ENCODE peak calls at places on chromosome 3, in five cellular contexts. C, Y, M, S and Q are unnamed samples. For H3K4me1, the result is how much of the 10 kb centered on the place peaks cover.

GRCh38 chr3:171863920-171864319 is 20.8 kb downstream of the TMEM212 start:
- DNase-seq in C (no peak), Y (no peak), M (no peak), S (no peak), Q (no peak)

GRCh38 chr3:128170866-128171516 is 17.7 kb downstream of the EEFSEC start:
- DNase-seq in C (peak), Y (no peak), M (peak), S (peak), Q (peak)

GRCh38 chr3:170690133-170690981 is 104.5 kb upstream of the SLC7A14 start:
- DNase-seq in C (peak), Y (no peak), M (peak), S (peak), Q (peak)

GRCh38 chr3:47016934-47017435 is 37.5 kb downstream of the NBEAL2 start:
- DNase-seq in C (no peak), Y (no peak), M (no peak), S (no peak), Q (peak)

GRCh38 chr3:157128771-157129671 is 30.9 kb downstream of the CCNL1 start:
- DNase-seq in C (peak), Y (no peak), M (no peak), S (peak), Q (peak)

GRCh38 chr3:105956311-105956710 is 87.5 kb upstream of the CBLB start:
- DNase-seq in C (no peak), Y (no peak), M (no peak), S (no peak), Q (no peak)

GRCh38 chr3:178684881-178685590 is 148.8 kb downstream of the KCNMB2 start:
- DNase-seq in C (no peak), Y (no peak), M (no peak), S (peak), Q (no peak)

GRCh38 chr3:4011136-4011535 is 211.9 kb downstream of the LRRN1 start:
- DNase-seq in C (no peak), Y (no peak), M (no peak), S (no peak), Q (no peak)

GRCh38 chr3:27623085-27623753 is 98.9 kb downstream of the EOMES start:
- DNase-seq in C (peak), Y (no peak), M (no peak), S (no peak), Q (no peak)

GRCh38 chr3:194773666-194774455 is 88.2 kb downstream of the FAM43A start:
- DNase-seq in C (no peak), Y (no peak), M (peak), S (no peak), Q (no peak)

GRCh38 chr3:15009156-15009555 is 56.0 kb downstream of the MRPS25 start:
- DNase-seq in C (no peak), Y (no peak), M (no peak), S (no peak), Q (no peak)

GRCh38 chr3:112390783-112391641 is 58.1 kb downstream of the CD200 start:
- DNase-seq in C (no peak), Y (no peak), M (no peak), S (peak), Q (no peak)

GRCh38 chr3:132347095-132347494 is 29.9 kb downstream of the ACP3 start:
- DNase-seq in C (no peak), Y (no peak), M (no peak), S (no peak), Q (no peak)

GRCh38 chr3:97815149-97815917 is 6.5 kb upstream of the CRYBG3 start:
- DNase-seq in C (no peak), Y (no peak), M (no peak), S (no peak), Q (no peak)

GRCh38 chr3:140341213-140341612 is 336.7 kb upstream of the TRIM42 start:
- DNase-seq in C (no peak), Y (no peak), M (no peak), S (no peak), Q (no peak)

GRCh38 chr3:65425880-65426279 is 612.8 kb downstream of the MAGI1 start:
- DNase-seq in C (no peak), Y (no peak), M (no peak), S (peak), Q (no peak)

GRCh38 chr3:155292133-155292532 is 1.4 kb downstream of the STRIT1 start:
- DNase-seq in C (no peak), Y (no peak), M (no peak), S (no peak), Q (no peak)

GRCh38 chr3:156353535-156353934 is 201.4 kb downstream of the SSR3 start:
- DNase-seq in C (no peak), Y (no peak), M (no peak), S (no peak), Q (no peak)

GRCh38 chr3:138740057-138740456 is 94.7 kb downstream of the PIK3CB start:
- DNase-seq in C (no peak), Y (no peak), M (no peak), S (no peak), Q (no peak)

GRCh38 chr3:64417816-64418215 is 192.6 kb upstream of the PRICKLE2 start:
- DNase-seq in C (no peak), Y (no peak), M (no peak), S (peak), Q (no peak)

GRCh38 chr3:133910422-133910821 is 14.7 kb upstream of the RAB6B start:
- DNase-seq in C (no peak), Y (no peak), M (no peak), S (no peak), Q (no peak)

GRCh38 chr3:188817103-188817919 is 354.5 kb upstream of the TPRG1 start:
- DNase-seq in C (no peak), Y (no peak), M (no peak), S (no peak), Q (no peak)

GRCh38 chr3:12464181-12464580 is 20.1 kb upstream of the TSEN2 start:
- DNase-seq in C (no peak), Y (no peak), M (no peak), S (no peak), Q (no peak)

GRCh38 chr3:161559177-161559998 is 62.8 kb downstream of the OTOL1 start:
- DNase-seq in C (peak), Y (no peak), M (no peak), S (peak), Q (no peak)

GRCh38 chr3:182979719-182980191 is 583 bp downstream of the DCUN1D1 start:
- DNase-seq in C (peak), Y (no peak), M (peak), S (peak), Q (peak)

GRCh38 chr3:127722104-127722784 is 49.5 kb downstream of the ABTB1 start:
- DNase-seq in C (no peak), Y (no peak), M (peak), S (no peak), Q (no peak)

GRCh38 chr3:148962513-148962912 is 28.8 kb upstream of the GYG1 start:
- DNase-seq in C (peak), Y (no peak), M (no peak), S (peak), Q (no peak)

GRCh38 chr3:156762631-156763185 is 63.4 kb upstream of the LEKR1 start:
- DNase-seq in C (no peak), Y (no peak), M (peak), S (no peak), Q (no peak)

GRCh38 chr3:9496893-9497292 is 56.7 kb downstream of the LHFPL4 start:
- DNase-seq in C (no peak), Y (no peak), M (no peak), S (no peak), Q (no peak)

GRCh38 chr3:134211797-134212196 is 38.9 kb downstream of the RYK start:
- DNase-seq in C (peak), Y (no peak), M (no peak), S (peak), Q (no peak)

GRCh38 chr3:71057526-71057894 is 526.0 kb downstream of the FOXP1 start:
- DNase-seq in C (no peak), Y (no peak), M (no peak), S (no peak), Q (no peak)

GRCh38 chr3:150147776-150148175 is 177.1 kb upstream of the PFN2 start:
- DNase-seq in C (no peak), Y (no peak), M (no peak), S (no peak), Q (no peak)

GRCh38 chr3:50134367-50134766 is 20.8 kb upstream of the SEMA3F start:
- DNase-seq in C (no peak), Y (no peak), M (no peak), S (no peak), Q (no peak)

GRCh38 chr3:70224337-70224736 is 88.1 kb downstream of the MDFIC2 start:
- DNase-seq in C (no peak), Y (no peak), M (no peak), S (no peak), Q (no peak)

GRCh38 chr3:9033867-9034266 is 70.6 kb upstream of the RAD18 start:
- DNase-seq in C (no peak), Y (no peak), M (no peak), S (no peak), Q (no peak)

GRCh38 chr3:99410789-99411311 is 227.5 kb upstream of the COL8A1 start:
- DNase-seq in C (no peak), Y (no peak), M (no peak), S (peak), Q (no peak)

GRCh38 chr3:155890671-155891190 is 20.3 kb downstream of the GMPS start:
- DNase-seq in C (no peak), Y (no peak), M (no peak), S (no peak), Q (no peak)

GRCh38 chr3:112197131-112197530 is 64.1 kb upstream of the GCSAM start:
- DNase-seq in C (no peak), Y (no peak), M (no peak), S (peak), Q (no peak)

GRCh38 chr3:159971311-159971710 is 17.3 kb upstream of the IL12A start:
- DNase-seq in C (no peak), Y (no peak), M (no peak), S (no peak), Q (no peak)

GRCh38 chr3:114453296-114453888 is 159.6 kb downstream of the TIGIT start:
- DNase-seq in C (no peak), Y (no peak), M (no peak), S (no peak), Q (no peak)

GRCh38 chr3:114456742-114457141 is 162.9 kb downstream of the TIGIT start:
- DNase-seq in C (no peak), Y (no peak), M (no peak), S (no peak), Q (no peak)

GRCh38 chr3:114455432-114455831 is 161.6 kb downstream of the TIGIT start:
- DNase-seq in C (no peak), Y (no peak), M (no peak), S (no peak), Q (no peak)

GRCh38 chr3:114452176-114452744 is 158.4 kb downstream of the TIGIT start:
- DNase-seq in C (no peak), Y (no peak), M (no peak), S (no peak), Q (no peak)

GRCh38 chr3:114454592-114455251 is 160.9 kb downstream of the TIGIT start:
- DNase-seq in C (no peak), Y (no peak), M (no peak), S (peak), Q (no peak)
- H3K4me1 ChIP-seq in C (under half), Y (under half), M (under half), S (under half), Q (under half)

DNA sequence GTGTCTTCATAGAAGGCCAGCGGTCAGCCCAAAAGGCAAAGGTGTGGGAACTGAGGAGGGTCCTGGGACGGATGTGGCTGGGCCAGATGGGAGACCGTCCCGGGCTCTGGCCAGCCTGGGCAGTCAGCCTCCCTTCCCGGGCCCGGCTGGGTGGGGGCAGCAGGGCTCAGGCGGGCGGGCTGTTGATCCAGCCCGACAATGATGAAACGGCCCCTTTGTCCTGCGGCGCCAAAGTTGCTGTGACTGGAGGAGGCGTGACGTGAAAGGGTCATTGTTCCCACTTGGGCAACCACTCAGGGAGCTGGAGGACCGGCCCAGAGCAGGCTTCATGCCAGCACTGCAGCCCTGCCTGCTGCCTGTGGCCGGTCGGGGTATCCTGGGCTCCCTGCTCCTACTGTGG is 16.5 kb downstream of the DUSP7 start:
- DNase-seq in C (no peak), Y (no peak), M (peak), S (peak), Q (no peak)
- H3K4me1 ChIP-seq in C (under half), Y (under half), M (under half), S (under half), Q (under half)

GRCh38 chr3:42117175-42118008 is 26.2 kb downstream of the TRAK1 start:
- DNase-seq in C (peak), Y (no peak), M (no peak), S (peak), Q (peak)
- H3K4me1 ChIP-seq in C (under half), Y (under half), M (under half), S (under half), Q (under half)

GRCh38 chr3:16884748-16885587 is at the start of gene PLCL2:
- DNase-seq in C (peak), Y (no peak), M (peak), S (peak), Q (peak)
- H3K4me1 ChIP-seq in C (under half), Y (under half), M (under half), S (under half), Q (under half)

GRCh38 chr3:53142986-53143385 is 12.8 kb upstream of the RFT1 start:
- DNase-seq in C (no peak), Y (no peak), M (no peak), S (no peak), Q (no peak)
- H3K4me1 ChIP-seq in C (under half), Y (under half), M (under half), S (under half), Q (under half)

DNA sequence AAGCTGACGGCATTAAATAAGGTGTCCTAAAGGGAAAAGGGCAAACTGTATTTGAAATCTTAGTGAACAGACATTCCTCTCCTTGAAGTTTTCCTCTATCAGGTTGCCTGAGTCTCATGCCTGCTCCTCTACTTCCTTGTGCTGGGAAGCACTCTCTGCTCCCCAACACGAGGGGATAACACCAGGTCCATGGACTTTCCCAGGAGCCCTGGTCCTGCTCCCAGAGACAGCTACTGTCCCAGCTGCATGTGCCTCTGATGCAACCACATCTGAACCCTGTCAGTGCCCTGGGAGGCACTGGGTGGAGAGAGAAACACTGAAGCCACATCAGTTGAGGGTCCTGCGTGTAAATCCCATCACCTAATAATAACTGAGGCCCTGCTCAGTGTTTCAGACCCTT is 7.4 kb downstream of the TLR9 start:
- DNase-seq in C (no peak), Y (no peak), M (no peak), S (no peak), Q (peak)
- H3K4me1 ChIP-seq in C (under half), Y (under half), M (under half), S (under half), Q (under half)